ENCODE peak calls at places on chromosomes 12 and 14, in nine cellular contexts. V is A549, L is tibial nerve, T is uterus, G is stomach, B is HCT116, U is transverse colon, F is heart left ventricle, D is lower leg skin. I is an unnamed sample.

GRCh38 chr14:60622920-60623263 is 26.4 kb downstream of the SIX1 start:
- DNase-seq in V (no peak), L (peak), T (no peak), G (no peak), B (no peak), U (no peak), F (no peak), D (no peak), I (no peak)

GRCh38 chr12:3921526-3921925 is 48.3 kb upstream of the PARP11 start:
- DNase-seq in V (no peak), L (no peak), T (no peak), G (no peak), B (no peak), U (no peak), F (no peak), D (no peak), I (no peak)

GRCh38 chr14:101554991-101555668 is 6.2 kb upstream of the DIO3 start:
- DNase-seq in V (no peak), L (no peak), T (no peak), G (no peak), B (no peak), U (peak), F (no peak), D (no peak), I (no peak)

GRCh38 chr12:85834378-85834777 is 1.8 kb downstream of the RASSF9 start:
- DNase-seq in V (no peak), L (no peak), T (no peak), G (no peak), B (no peak), U (no peak), F (no peak), D (no peak), I (no peak)

GRCh38 chr12:99810718-99811593 is 163.4 kb downstream of the GARIN6 start:
- DNase-seq in V (peak), L (no peak), T (no peak), G (no peak), B (peak), U (no peak), F (no peak), D (no peak), I (no peak)

GRCh38 chr12:46763230-46763629 is 62.6 kb downstream of the SLC38A4 start:
- DNase-seq in V (no peak), L (no peak), T (no peak), G (no peak), B (no peak), U (no peak), F (no peak), D (no peak), I (no peak)

GRCh38 chr12:78671295-78671694 is 193.3 kb upstream of the SYT1 start:
- DNase-seq in V (no peak), L (no peak), T (no peak), G (no peak), B (no peak), U (no peak), F (no peak), D (no peak), I (no peak)

GRCh38 chr14:75401356-75401755 is 26.5 kb upstream of the JDP2 start:
- DNase-seq in V (no peak), L (peak), T (peak), G (no peak), B (no peak), U (peak), F (peak), D (peak), I (peak)

GRCh38 chr12:2051700-2052625 is 824 bp upstream of the CACNA1C start:
- DNase-seq in V (no peak), L (no peak), T (no peak), G (no peak), B (no peak), U (no peak), F (no peak), D (no peak), I (no peak)

GRCh38 chr14:29243355-29243754 is 476.8 kb downstream of the FOXG1 start:
- DNase-seq in V (no peak), L (no peak), T (no peak), G (no peak), B (no peak), U (no peak), F (no peak), D (no peak), I (no peak)

GRCh38 chr12:121465921-121466799 is 66.2 kb downstream of the RNF34 start:
- DNase-seq in V (peak), L (no peak), T (no peak), G (peak), B (no peak), U (peak), F (no peak), D (no peak), I (no peak)

GRCh38 chr12:121468451-121468850 is 68.5 kb downstream of the RNF34 start:
- DNase-seq in V (no peak), L (peak), T (no peak), G (no peak), B (no peak), U (no peak), F (no peak), D (no peak), I (no peak)

GRCh38 chr12:121464331-121464730 is 64.4 kb downstream of the RNF34 start:
- DNase-seq in V (no peak), L (no peak), T (no peak), G (no peak), B (no peak), U (no peak), F (no peak), D (no peak), I (no peak)

GRCh38 chr12:121467638-121468403 is 67.9 kb downstream of the RNF34 start:
- DNase-seq in V (peak), L (no peak), T (peak), G (no peak), B (no peak), U (peak), F (no peak), D (peak), I (peak)

DNA sequence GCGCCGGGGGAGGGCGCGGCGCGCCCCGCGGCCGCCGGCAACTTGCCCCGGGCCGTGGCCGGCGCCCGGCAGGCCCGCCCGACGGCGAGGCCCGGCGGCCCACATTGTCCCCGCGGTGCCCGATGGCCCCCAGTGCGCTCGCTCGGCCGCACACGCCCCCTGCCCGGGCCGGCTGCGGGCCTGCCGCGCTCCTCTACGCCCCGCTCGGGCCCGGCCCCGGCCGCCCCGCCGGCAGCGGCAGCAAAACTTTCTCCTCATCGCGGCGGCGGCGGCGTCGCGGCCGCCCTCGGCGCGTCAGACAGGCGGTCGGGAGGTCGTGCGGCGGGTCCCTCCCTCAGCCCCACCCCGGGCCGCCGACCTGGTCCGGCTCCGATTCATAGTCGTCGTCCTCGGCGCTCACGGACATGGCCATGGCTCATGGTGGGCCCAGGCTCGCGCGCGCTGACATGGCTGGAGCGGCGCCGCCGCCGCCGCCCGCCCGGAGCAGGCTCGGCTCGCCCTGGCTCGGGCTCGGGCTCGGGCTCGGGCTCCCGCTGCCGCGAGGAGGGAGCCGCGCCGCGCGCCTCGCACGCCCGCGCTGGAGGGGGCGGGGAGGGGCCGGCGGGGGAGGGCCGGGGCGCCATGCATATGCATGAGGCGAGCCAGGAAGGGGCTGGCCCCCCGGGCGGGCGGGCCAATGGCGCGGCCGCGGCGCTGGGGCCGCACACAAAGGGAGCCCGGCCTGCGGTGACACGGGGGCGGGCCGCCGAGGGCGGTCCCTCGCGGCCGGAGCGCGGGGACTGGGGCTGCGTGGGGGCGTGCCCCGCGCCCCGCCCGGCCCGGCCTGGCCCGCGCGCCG is 67.1 kb downstream of the RNF34 start:
- DNase-seq in V (peak), L (peak), T (peak), G (peak), B (peak), U (peak), F (peak), D (peak), I (peak)
- TF ChIP-seq POLR2A in V (peak), L (peak), T (peak), G (no peak), B (peak), U (peak), F (no peak), D (no peak), I (no peak)

DNA sequence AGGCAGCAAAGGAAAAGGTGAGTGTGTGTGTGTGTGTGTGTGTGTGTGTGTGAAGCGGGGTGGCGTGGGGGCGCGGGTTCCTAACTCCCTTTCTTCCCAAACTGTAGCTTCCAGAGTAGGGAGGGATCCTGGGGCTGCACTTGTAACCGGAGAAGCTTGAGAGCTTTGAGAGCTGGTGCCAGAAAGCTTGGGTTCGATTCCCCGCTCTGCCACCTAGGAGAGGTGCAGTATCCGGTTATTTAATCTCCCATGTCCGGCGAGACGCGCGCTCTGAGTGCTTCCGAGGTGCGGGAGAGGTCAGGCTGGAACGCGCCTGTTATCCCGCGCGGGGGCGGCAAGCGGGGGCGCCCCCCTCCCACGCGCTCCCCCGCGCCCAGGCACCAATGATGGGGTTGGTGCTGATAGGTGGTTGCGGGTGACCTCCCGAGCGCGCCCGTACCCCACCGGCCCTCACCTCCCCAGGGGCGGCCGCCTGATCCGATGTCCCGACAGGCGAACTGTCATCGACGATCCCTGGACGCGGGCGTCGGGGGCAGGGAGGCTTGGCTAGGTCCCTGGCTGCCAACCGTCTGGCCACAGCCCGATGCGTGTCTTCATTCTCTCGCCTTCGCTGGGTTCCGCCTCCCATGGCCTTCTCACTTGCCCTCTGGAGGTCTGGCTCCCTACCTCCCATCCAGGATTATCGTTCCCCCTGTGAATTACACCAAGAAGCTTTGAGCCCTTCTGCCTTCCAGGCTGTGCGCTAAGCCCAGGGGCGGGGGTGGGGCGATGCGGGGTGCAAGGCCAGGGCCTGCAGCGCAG is 7.4 kb upstream of the RACGAP1 start:
- DNase-seq in V (no peak), L (no peak), T (no peak), G (peak), B (no peak), U (no peak), F (no peak), D (no peak), I (peak)
- H3K4me3 ChIP-seq in V (no peak), L (peak), T (no peak), G (peak), B (no peak), U (peak), F (peak), D (no peak), I (no peak)

GRCh38 chr12:6201199-6201608 is 1.0 kb downstream of the CD9 start:
- DNase-seq in V (peak), L (no peak), T (no peak), G (no peak), B (no peak), U (peak), F (no peak), D (no peak), I (peak)
- TF ChIP-seq POLR2A in V (no peak), L (no peak), T (no peak), G (no peak), B (no peak), U (peak), F (no peak), D (no peak), I (no peak)

DNA sequence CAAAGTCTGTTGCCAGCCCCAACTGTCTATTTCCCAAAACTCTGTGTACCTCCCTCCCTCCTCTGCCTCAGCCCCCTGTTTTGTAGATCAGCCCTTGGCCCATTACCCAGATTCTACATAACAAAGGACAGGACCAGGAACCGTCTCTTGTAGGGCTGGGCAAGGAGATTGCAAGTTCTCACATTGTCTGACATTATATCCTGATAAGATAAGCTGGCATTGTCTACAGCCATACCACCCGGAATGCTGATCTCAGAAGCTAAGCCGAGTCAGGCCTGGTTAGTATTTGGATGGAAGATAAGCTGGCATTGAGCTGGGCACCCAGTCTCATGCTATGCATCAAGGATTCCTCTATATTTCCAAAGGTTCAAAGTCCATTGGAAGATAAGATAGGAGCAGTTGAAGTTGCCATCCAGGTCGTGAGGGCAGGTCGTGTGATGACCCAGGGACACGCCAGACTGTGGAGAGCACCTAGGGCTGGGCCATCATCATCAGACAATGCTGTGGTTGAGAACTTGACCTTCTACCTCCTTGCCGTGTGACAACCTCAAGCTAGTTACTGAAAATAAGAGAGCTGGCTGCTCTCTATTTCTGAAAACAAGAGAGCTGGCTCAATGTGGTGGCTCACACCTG is 29.5 kb downstream of the PHETA1 start:
- DNase-seq in V (no peak), L (no peak), T (no peak), G (no peak), B (no peak), U (no peak), F (no peak), D (no peak), I (no peak)
- H3K4me3 ChIP-seq in V (no peak), L (no peak), T (no peak), G (no peak), B (no peak), U (no peak), F (no peak), D (no peak), I (no peak)

DNA sequence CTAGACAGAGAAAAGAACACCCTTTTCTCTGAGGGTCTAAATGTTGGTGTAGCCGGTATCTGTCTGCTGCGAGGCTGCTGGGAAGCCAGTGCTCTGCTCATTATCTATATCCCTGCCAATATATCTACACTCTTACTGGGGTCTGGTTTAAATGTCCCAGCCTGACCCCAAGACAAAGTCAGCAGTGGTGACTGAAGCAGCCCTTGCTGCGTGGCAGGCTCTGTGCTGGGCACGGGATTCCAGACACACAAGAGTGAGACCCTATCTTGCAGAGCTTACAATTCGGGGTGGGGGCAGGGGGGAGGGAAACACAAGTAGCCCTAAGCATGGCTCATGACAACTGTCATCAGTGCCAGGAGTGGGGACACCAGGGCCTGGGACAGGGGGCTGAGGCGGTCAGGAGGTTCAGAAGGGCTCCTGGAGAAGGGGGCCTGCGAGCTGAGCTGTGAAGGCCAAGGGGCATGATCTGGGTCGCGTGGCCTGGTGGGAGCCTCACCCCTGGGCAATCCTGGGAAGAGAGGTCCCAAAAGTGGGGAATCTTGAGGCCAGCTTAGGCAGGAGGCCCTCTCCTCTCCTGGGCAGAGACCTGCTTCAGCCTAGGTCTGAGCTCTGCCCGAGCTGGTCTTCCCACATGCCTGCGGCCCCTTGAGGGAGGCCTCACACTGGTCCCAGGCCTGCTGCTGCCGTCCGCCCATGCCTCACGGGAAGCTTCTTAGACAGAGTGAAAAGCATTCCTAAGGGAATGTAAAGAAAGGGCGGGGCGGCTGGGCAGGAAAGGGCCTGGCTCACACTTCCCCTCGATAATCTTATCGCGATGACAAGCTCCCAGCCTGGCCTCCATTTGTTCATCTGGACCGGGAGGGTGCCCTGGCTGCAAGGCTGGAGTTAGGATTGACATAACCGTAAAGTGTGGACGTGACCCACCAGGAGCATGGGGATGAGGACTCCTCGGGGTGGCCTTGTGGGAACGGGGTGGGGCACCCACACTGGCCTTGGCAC is 7.3 kb upstream of the RCOR1 start:
- DNase-seq in V (no peak), L (no peak), T (no peak), G (peak), B (no peak), U (peak), F (no peak), D (no peak), I (no peak)
- TF ChIP-seq POLR2A in V (no peak), L (no peak), T (no peak), G (no peak), B (no peak), U (no peak), F (no peak), D (no peak), I (no peak)

DNA sequence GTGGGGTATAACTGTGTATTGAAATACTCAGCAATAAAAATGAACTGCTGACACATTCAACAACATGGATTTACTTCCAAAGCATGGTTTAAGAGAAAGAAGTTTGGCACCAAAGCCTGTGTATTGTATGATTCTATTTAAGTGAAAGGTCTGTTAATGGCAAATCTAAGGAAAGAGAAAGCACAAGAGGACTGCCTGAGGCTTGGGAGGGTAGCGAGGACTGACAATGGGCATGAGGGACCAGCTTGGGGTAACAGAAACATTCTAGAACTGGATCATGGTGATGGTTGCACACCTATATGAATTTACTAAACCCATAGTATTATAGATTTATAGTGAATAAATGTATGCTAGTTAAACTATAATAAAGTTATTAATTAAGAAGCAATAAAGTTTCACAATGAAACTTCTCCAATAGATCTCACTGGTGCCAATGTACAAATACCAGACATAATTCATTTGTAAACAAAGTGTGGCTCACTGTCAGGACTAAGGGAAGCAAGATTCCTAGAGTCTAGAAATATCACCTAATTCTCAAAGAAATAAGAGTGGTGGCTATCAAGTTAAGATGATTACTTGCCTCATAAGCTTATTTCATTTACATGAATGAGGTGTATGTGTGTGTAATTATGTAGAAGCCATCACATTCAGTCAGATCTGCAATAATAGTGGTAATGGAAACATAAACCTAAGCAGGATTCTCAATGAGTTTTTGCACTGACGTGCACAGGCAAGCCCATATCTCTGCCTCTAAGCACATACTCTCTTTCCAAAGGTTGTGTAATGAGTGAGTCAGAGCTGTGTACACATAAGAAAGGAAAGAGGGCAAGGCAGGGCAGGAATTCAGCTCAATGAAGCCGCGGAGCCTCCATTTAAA is 353.4 kb downstream of the KCNH5 start:
- DNase-seq in V (peak), L (no peak), T (no peak), G (peak), B (no peak), U (no peak), F (no peak), D (peak), I (no peak)
- H3K4me3 ChIP-seq in V (peak), L (no peak), T (no peak), G (no peak), B (no peak), U (no peak), F (no peak), D (no peak), I (no peak)

DNA sequence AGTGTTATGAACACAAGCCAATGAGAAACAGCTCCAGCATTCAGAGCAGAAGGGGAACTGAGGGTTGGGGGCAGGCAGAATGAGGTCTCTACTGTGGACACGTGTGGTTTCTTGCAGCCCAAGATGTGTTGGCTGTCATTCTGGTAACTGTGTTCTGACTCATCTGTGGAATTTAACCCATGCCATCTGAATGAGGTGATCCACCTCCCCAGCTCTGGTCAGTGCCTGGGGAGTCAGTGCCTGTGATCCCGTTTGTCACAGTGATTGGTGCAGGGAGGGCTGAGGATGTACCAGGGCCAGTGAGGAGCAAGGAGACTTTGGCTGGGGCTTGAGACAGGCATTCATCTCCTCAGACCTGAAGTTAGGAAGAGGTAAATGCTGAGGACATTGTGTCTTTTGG is 216.8 kb downstream of the MSRB3 start:
- DNase-seq in V (peak), L (no peak), T (no peak), G (no peak), B (peak), U (no peak), F (no peak), D (no peak), I (no peak)
- TF ChIP-seq POLR2A in V (no peak), L (no peak), T (no peak), G (no peak), B (peak), U (no peak), F (no peak), D (no peak), I (no peak)

GRCh38 chr14:33676135-33676566 is 274.7 kb downstream of the EGLN3 start:
- DNase-seq in V (peak), L (peak), T (no peak), G (no peak), B (peak), U (peak), F (peak), D (peak), I (peak)
- H3K4me3 ChIP-seq in V (no peak), L (no peak), T (no peak), G (no peak), B (no peak), U (no peak), F (peak), D (no peak), I (no peak)

GRCh38 chr12:110577717-110578521 is 5.2 kb downstream of the PPTC7 start:
- DNase-seq in V (peak), L (no peak), T (no peak), G (no peak), B (peak), U (peak), F (no peak), D (no peak), I (no peak)
- TF ChIP-seq POLR2A in V (no peak), L (no peak), T (no peak), G (no peak), B (no peak), U (no peak), F (no peak), D (no peak), I (no peak)